ENCODE peak calls at places on chromosomes 2 and 18, in four cellular contexts. One of them, this sample, is unnamed.

GRCh38 chr2:31142106-31142505 is 3.9 kb upstream of the GALNT14 start:
- DNase-seq in GM04504: no peak
- DNase-seq in neuronal stem cell: no peak
- DNase-seq in D721Med: no peak
- DNase-seq in this sample: no peak

GRCh38 chr2:15943914-15944313 is 3.6 kb downstream of the MYCN start:
- DNase-seq in neuronal stem cell: no peak
- DNase-seq in GM04504: no peak
- DNase-seq in D721Med: no peak
- DNase-seq in this sample: no peak

GRCh38 chr2:8004250-8004681 is 677.6 kb upstream of the ID2 start:
- DNase-seq in GM04504: peak
- DNase-seq in D721Med: no peak
- DNase-seq in neuronal stem cell: no peak
- DNase-seq in this sample: no peak

GRCh38 chr2:18614042-18614441 is 24.7 kb upstream of the NT5C1B start:
- DNase-seq in D721Med: no peak
- DNase-seq in neuronal stem cell: no peak
- DNase-seq in GM04504: no peak
- DNase-seq in this sample: no peak

GRCh38 chr2:64327129-64327509 is 126.8 kb upstream of the LGALSL start:
- DNase-seq in D721Med: no peak
- DNase-seq in neuronal stem cell: no peak
- DNase-seq in GM04504: no peak
- DNase-seq in this sample: no peak

GRCh38 chr2:124325667-124326425 is 300.8 kb downstream of the CNTNAP5 start:
- DNase-seq in neuronal stem cell: no peak
- DNase-seq in D721Med: peak
- DNase-seq in GM04504: no peak
- DNase-seq in this sample: no peak

GRCh38 chr2:28393115-28393836 is 618 bp downstream of the FOSL2 start:
- DNase-seq in GM04504: peak
- DNase-seq in D721Med: no peak
- DNase-seq in neuronal stem cell: no peak
- DNase-seq in this sample: no peak

GRCh38 chr2:167132906-167133555 is 244.8 kb downstream of the XIRP2 start:
- DNase-seq in neuronal stem cell: no peak
- DNase-seq in GM04504: no peak
- DNase-seq in D721Med: no peak
- DNase-seq in this sample: no peak

GRCh38 chr2:63786506-63786905 is 55.2 kb upstream of the UGP2 start:
- DNase-seq in neuronal stem cell: no peak
- DNase-seq in GM04504: no peak
- DNase-seq in D721Med: no peak
- DNase-seq in this sample: no peak

GRCh38 chr2:68043719-68044498 is 18.9 kb downstream of the C1D start:
- DNase-seq in neuronal stem cell: no peak
- DNase-seq in D721Med: no peak
- DNase-seq in GM04504: peak
- DNase-seq in this sample: peak

GRCh38 chr2:191486584-191487320 is 191.2 kb upstream of the NABP1 start:
- DNase-seq in GM04504: peak
- DNase-seq in neuronal stem cell: no peak
- DNase-seq in D721Med: no peak
- DNase-seq in this sample: peak

GRCh38 chr2:212021947-212022346 is 516.7 kb downstream of the ERBB4 start:
- DNase-seq in D721Med: no peak
- DNase-seq in GM04504: no peak
- DNase-seq in neuronal stem cell: no peak
- DNase-seq in this sample: peak

GRCh38 chr2:30769891-30770462 is 37.3 kb downstream of the CAPN13 start:
- DNase-seq in neuronal stem cell: no peak
- DNase-seq in D721Med: no peak
- DNase-seq in GM04504: no peak
- DNase-seq in this sample: no peak

GRCh38 chr2:224309216-224309615 is 92.7 kb downstream of the FAM124B start:
- DNase-seq in neuronal stem cell: no peak
- DNase-seq in D721Med: no peak
- DNase-seq in GM04504: peak
- DNase-seq in this sample: peak

GRCh38 chr2:96359866-96360265 is 24.3 kb downstream of the NCAPH start:
- DNase-seq in D721Med: no peak
- DNase-seq in GM04504: no peak
- DNase-seq in neuronal stem cell: no peak
- DNase-seq in this sample: no peak

GRCh38 chr18:44500820-44501670 is 179.6 kb upstream of the SETBP1 start:
- DNase-seq in GM04504: no peak
- DNase-seq in D721Med: no peak
- DNase-seq in neuronal stem cell: no peak
- DNase-seq in this sample: no peak

GRCh38 chr2:177334940-177335543 is 57.5 kb upstream of the AGPS start:
- DNase-seq in GM04504: peak
- DNase-seq in D721Med: no peak
- DNase-seq in neuronal stem cell: no peak
- DNase-seq in this sample: peak